ENCODE peak calls at places on chromosomes 3 and 15, in seven cellular contexts. O is GM23338, L is Calu3, Q is GM20000, D is GM12891, T is ELF-1, U is DMS153. E is an unnamed sample.

GRCh38 chr3:173396191-173397041 is 1.1 kb upstream of the NLGN1 start:
- DNase-seq in O (peak), L (peak), Q (peak), D (no peak), T (peak), U (peak), E (peak)

GRCh38 chr3:99473321-99473751 is 165.1 kb upstream of the COL8A1 start:
- DNase-seq in O (no peak), L (no peak), Q (no peak), D (no peak), T (no peak), U (no peak), E (no peak)

GRCh38 chr15:25504307-25504706 is 65.5 kb upstream of the UBE3A start:
- DNase-seq in O (no peak), L (no peak), Q (no peak), D (no peak), T (no peak), U (no peak), E (no peak)

GRCh38 chr3:112407214-112407887 is 74.4 kb downstream of the CD200 start:
- DNase-seq in O (no peak), L (peak), Q (no peak), D (no peak), T (no peak), U (no peak), E (no peak)

GRCh38 chr3:37204314-37204713 is 29.9 kb upstream of the LRRFIP2 start:
- DNase-seq in O (no peak), L (no peak), Q (no peak), D (no peak), T (no peak), U (no peak), E (no peak)

GRCh38 chr3:128794788-128795649 is 69.0 kb downstream of the RAB7A start:
- DNase-seq in O (peak), L (peak), Q (peak), D (peak), T (peak), U (peak), E (peak)

GRCh38 chr15:41950127-41950483 is 22.3 kb downstream of the EHD4 start:
- DNase-seq in O (peak), L (no peak), Q (no peak), D (no peak), T (peak), U (no peak), E (no peak)

GRCh38 chr3:31010491-31010890 is 116.0 kb upstream of the GADL1 start:
- DNase-seq in O (no peak), L (no peak), Q (no peak), D (no peak), T (no peak), U (no peak), E (no peak)

GRCh38 chr3:12194209-12194608 is 35.5 kb upstream of the TIMP4 start:
- DNase-seq in O (no peak), L (no peak), Q (no peak), D (no peak), T (no peak), U (no peak), E (no peak)

GRCh38 chr3:171266034-171266805 is 194.0 kb downstream of the TNIK start:
- DNase-seq in O (no peak), L (no peak), Q (no peak), D (no peak), T (no peak), U (no peak), E (no peak)

GRCh38 chr3:119600732-119601131 is 3.0 kb downstream of the PLA1A start:
- DNase-seq in O (peak), L (no peak), Q (peak), D (no peak), T (peak), U (no peak), E (no peak)

GRCh38 chr15:75213212-75213767 is 11.6 kb downstream of the C15orf39 start:
- DNase-seq in O (no peak), L (no peak), Q (no peak), D (no peak), T (no peak), U (no peak), E (no peak)

GRCh38 chr3:22982981-22983582 is 220.0 kb upstream of the UBE2E2 start:
- DNase-seq in O (no peak), L (no peak), Q (no peak), D (no peak), T (no peak), U (no peak), E (no peak)

GRCh38 chr3:43030162-43030935 is 51.2 kb downstream of the GASK1A start:
- DNase-seq in O (no peak), L (no peak), Q (no peak), D (no peak), T (no peak), U (no peak), E (no peak)

E was measured in NCI-H2081 treated with DMSO at 0.1 percent for 48 hours.